ENCODE peak calls at places on chromosome 17, in four cellular contexts. H is GM20000; W is CD8-positive, alpha-beta T cell; M is neural progenitor cell. B is an unnamed sample.
A peak's percentile ranks its signal among the peaks of the same experiment; 100 is the strongest.

GRCh38 chr17:80416940-80417293 is 1.9 kb downstream of the ENDOV start:
- DNase-seq in H (no peak), W (no peak), M (no peak), B (no peak)

GRCh38 chr17:15133143-15133542 is 132.0 kb downstream of the PMP22 start:
- DNase-seq in H (no peak), W (no peak), M (no peak), B (no peak)

GRCh38 chr17:28188841-28189263 is 130.1 kb upstream of the TMEM97 start:
- DNase-seq in H (no peak), W (no peak), M (no peak), B (no peak)

GRCh38 chr17:45986056-45986455 is 13.0 kb upstream of the STH start:
- DNase-seq in H (no peak), W (no peak), M (no peak), B (no peak)

GRCh38 chr17:17507465-17508011 is 11.3 kb upstream of the RASD1 start:
- DNase-seq in H (no peak), W (no peak), M (no peak), B (no peak)

GRCh38 chr17:1713878-1714487 is 3.8 kb upstream of the TLCD2 start:
- DNase-seq in H (no peak), W (no peak), M (peak; percentile 86), B (no peak)

GRCh38 chr17:70137451-70138230 is 31.7 kb upstream of the KCNJ2 start:
- DNase-seq in H (peak; percentile 75), W (no peak), M (no peak), B (no peak)

GRCh38 chr17:35653619-35654361 is 66.7 kb downstream of the AP2B1 start:
- DNase-seq in H (no peak), W (no peak), M (no peak), B (no peak)

GRCh38 chr17:38725066-38725465 is 5.1 kb upstream of the CISD3 start:
- DNase-seq in H (no peak), W (no peak), M (no peak), B (no peak)

GRCh38 chr17:79831367-79832210 is 7.7 kb downstream of the CBX4 start:
- DNase-seq in H (no peak), W (no peak), M (peak; percentile 69), B (no peak)

GRCh38 chr17:27466748-27467375 is 10.6 kb downstream of the KSR1 start:
- DNase-seq in H (peak; percentile 78), W (no peak), M (no peak), B (peak; percentile 29)

GRCh38 chr17:56939869-56940484 is 20.9 kb downstream of the COIL start:
- DNase-seq in H (peak; percentile 64), W (no peak), M (peak; percentile 59), B (no peak)

GRCh38 chr17:3030096-3030495 is 33.3 kb downstream of the OR1D5 start:
- DNase-seq in H (no peak), W (no peak), M (no peak), B (no peak)

GRCh38 chr17:81241648-81242420 is 2.7 kb downstream of the NDUFAF8 start:
- DNase-seq in H (peak; percentile 88), W (peak; percentile 46), M (peak; percentile 81), B (peak; percentile 73)

GRCh38 chr17:77318491-77319210 is 177.9 kb downstream of the SEC14L1 start:
- DNase-seq in H (no peak), W (no peak), M (no peak), B (no peak)

GRCh38 chr17:14731591-14731990 is 430.7 kb downstream of the HS3ST3B1 start:
- DNase-seq in H (no peak), W (no peak), M (no peak), B (no peak)

GRCh38 chr17:59547131-59547915 is 18.1 kb upstream of the DHX40 start:
- DNase-seq in H (no peak), W (no peak), M (no peak), B (no peak)

GRCh38 chr17:47905221-47905733 is 9.2 kb downstream of the SP2 start:
- DNase-seq in H (no peak), W (no peak), M (peak; percentile 49), B (no peak)

GRCh38 chr17:78271419-78272160 is 40.2 kb downstream of the TMEM235 start:
- DNase-seq in H (no peak), W (no peak), M (no peak), B (no peak)

GRCh38 chr17:40490289-40490853 is 11.1 kb downstream of the TNS4 start:
- DNase-seq in H (no peak), W (no peak), M (peak; percentile 48), B (no peak)

GRCh38 chr17:81027038-81027437 is 7.9 kb upstream of the BAIAP2 start:
- DNase-seq in H (no peak), W (no peak), M (no peak), B (no peak)

GRCh38 chr17:67262420-67262819 is 17.4 kb upstream of the HELZ start:
- DNase-seq in H (no peak), W (no peak), M (peak; percentile 33), B (no peak)

GRCh38 chr17:46788300-46788699 is 30.2 kb downstream of the WNT3 start:
- DNase-seq in H (no peak), W (no peak), M (no peak), B (no peak)

GRCh38 chr17:38881600-38882191 is 11.8 kb downstream of the LASP1 start:
- DNase-seq in H (no peak), W (no peak), M (peak; percentile 6), B (no peak)

GRCh38 chr17:81551458-81552243 is 502 bp downstream of the FAAP100 start:
- DNase-seq in H (no peak), W (no peak), M (peak; percentile 49), B (no peak)

GRCh38 chr17:7579839-7580630 is 597 bp downstream of the CD68 start:
- DNase-seq in H (no peak), W (no peak), M (no peak), B (no peak)

GRCh38 chr17:76556759-76557367 is 17.0 kb downstream of the PRCD start:
- DNase-seq in H (no peak), W (peak; percentile 18), M (peak; percentile 25), B (no peak)

GRCh38 chr17:53626286-53626685 is 196.4 kb upstream of the KIF2B start:
- DNase-seq in H (no peak), W (no peak), M (no peak), B (no peak)

GRCh38 chr17:51499906-51500305 is 239.6 kb downstream of the UTP18 start:
- DNase-seq in H (no peak), W (no peak), M (no peak), B (no peak)

GRCh38 chr17:17343896-17344506 is 40.8 kb downstream of the NT5M start:
- DNase-seq in H (no peak), W (no peak), M (no peak), B (no peak)

GRCh38 chr17:17890773-17891759 is 54.3 kb upstream of the SREBF1 start:
- DNase-seq in H (peak; percentile 73), W (no peak), M (peak; percentile 75), B (no peak)

GRCh38 chr17:9206989-9207317 is 185.6 kb downstream of the NTN1 start:
- DNase-seq in H (no peak), W (no peak), M (no peak), B (no peak)

GRCh38 chr17:28282596-28282995 is 36.4 kb upstream of the TMEM97 start:
- DNase-seq in H (no peak), W (no peak), M (no peak), B (no peak)

GRCh38 chr17:69344939-69345338 is 18.0 kb upstream of the ABCA5 start:
- DNase-seq in H (no peak), W (no peak), M (no peak), B (no peak)

GRCh38 chr17:11559601-11560000 is 38.7 kb upstream of the DNAH9 start:
- DNase-seq in H (no peak), W (no peak), M (no peak), B (no peak)

GRCh38 chr17:79098282-79098867 is 23.8 kb downstream of the ENGASE start:
- DNase-seq in H (no peak), W (no peak), M (no peak), B (no peak)

GRCh38 chr17:54754560-54754959 is 146.1 kb upstream of the TOM1L1 start:
- DNase-seq in H (no peak), W (no peak), M (peak; percentile 4), B (no peak)

GRCh38 chr17:20896153-20896649 is 146.6 kb downstream of the USP22 start:
- DNase-seq in H (no peak), W (no peak), M (no peak), B (peak; percentile 17)
- TF ChIP-seq CTCF in H (no peak), W (no peak), M (no peak), B (no peak)

GRCh38 chr17:41678907-41679739 is 9.6 kb upstream of the EIF1 start:
- DNase-seq in H (no peak), W (peak; percentile 26), M (no peak), B (no peak)
- TF ChIP-seq CTCF in H (no peak), W (no peak), M (peak; percentile 12), B (no peak)

DNA sequence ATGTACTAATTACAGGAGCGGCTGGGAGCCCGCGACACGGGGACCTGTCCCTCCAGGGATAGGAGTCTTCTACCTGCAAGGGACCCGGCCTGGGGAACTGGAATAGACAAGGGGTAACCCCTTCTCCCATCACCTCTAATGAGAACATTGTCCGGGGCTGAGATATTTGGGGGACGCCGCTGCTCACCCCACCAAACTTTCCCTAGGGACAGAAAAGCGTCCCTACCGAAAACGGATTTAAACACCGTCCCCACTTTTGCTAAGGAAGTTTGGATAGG is 3.4 kb upstream of the SOX9 start:
- DNase-seq in H (no peak), W (no peak), M (no peak), B (no peak)
- TF ChIP-seq CTCF in H (no peak), W (no peak), M (no peak), B (no peak)

GRCh38 chr17:61397086-61397842 is 2.4 kb upstream of the TBX2 start:
- DNase-seq in H (peak; percentile 42), W (no peak), M (peak; percentile 82), B (no peak)
- TF ChIP-seq CTCF in H (no peak), W (no peak), M (peak; percentile 17), B (no peak)

DNA sequence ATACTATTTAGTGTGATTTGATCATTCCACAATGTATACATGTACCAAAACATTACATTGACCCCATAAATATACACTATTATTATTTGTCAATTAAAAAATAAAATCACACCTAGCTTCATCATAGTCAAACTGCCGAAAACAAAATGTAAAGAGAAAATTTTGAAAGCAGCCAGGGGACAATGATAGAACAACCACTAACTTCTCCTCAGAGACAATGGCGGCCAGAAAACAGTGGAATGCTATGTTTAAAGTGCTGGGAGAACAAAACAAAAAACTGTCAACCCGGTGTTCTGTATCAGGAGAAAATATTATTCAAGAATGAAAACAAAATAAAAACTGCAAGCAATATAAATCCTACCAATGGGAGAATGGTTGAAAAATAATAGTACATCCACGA is 63.2 kb downstream of the METRNL start:
- DNase-seq in H (no peak), W (no peak), M (no peak), B (no peak)
- TF ChIP-seq CTCF in H (no peak), W (no peak), M (no peak), B (no peak)

GRCh38 chr17:82915010-82915696 is 75.3 kb upstream of the ZNF750 start:
- DNase-seq in H (peak; percentile 55), W (no peak), M (no peak), B (no peak)

GRCh38 chr17:82912571-82913089 is 72.8 kb upstream of the ZNF750 start:
- DNase-seq in H (no peak), W (no peak), M (no peak), B (no peak)

GRCh38 chr17:82911822-82912221 is 72.0 kb upstream of the ZNF750 start:
- DNase-seq in H (peak; percentile 65), W (no peak), M (no peak), B (no peak)

GRCh38 chr17:82914375-82914774 is 74.6 kb upstream of the ZNF750 start:
- DNase-seq in H (peak; percentile 81), W (no peak), M (no peak), B (no peak)

GRCh38 chr17:82913304-82914043 is 73.7 kb upstream of the ZNF750 start:
- DNase-seq in H (no peak), W (no peak), M (peak; percentile 27), B (no peak)
- TF ChIP-seq CTCF in H (no peak), W (no peak), M (peak; percentile 32), B (no peak)